ENCODE peak calls at places on chromosomes 4 and X, in seven cellular contexts. Z, D, R, O, C, L and B are unnamed samples.

GRCh38 chr4:83115656-83116285 is 1.2 kb upstream of the PLAC8 start:
- DNase-seq in Z (peak), D (no peak), R (no peak), O (no peak), C (no peak), L (no peak), B (no peak)

GRCh38 chr4:38788327-38788726 is 5.5 kb upstream of the TLR10 start:
- DNase-seq in Z (no peak), D (no peak), R (no peak), O (no peak), C (no peak), L (no peak), B (no peak)

GRCh38 chr4:55087016-55087929 is 38.1 kb downstream of the KDR start:
- DNase-seq in Z (no peak), D (no peak), R (no peak), O (no peak), C (peak), L (no peak), B (no peak)

GRCh38 chr4:173284463-173284862 is 49.7 kb downstream of the HMGB2 start:
- DNase-seq in Z (no peak), D (no peak), R (no peak), O (no peak), C (no peak), L (no peak), B (no peak)

GRCh38 chr4:73978886-73979285 is 2.9 kb downstream of the PF4 start:
- DNase-seq in Z (no peak), D (no peak), R (no peak), O (no peak), C (no peak), L (no peak), B (no peak)

GRCh38 chr4:69951602-69952001 is 13.9 kb downstream of the CSN2 start:
- DNase-seq in Z (no peak), D (no peak), R (no peak), O (no peak), C (no peak), L (no peak), B (no peak)

GRCh38 chr4:176949022-176949421 is 156.3 kb upstream of the VEGFC start:
- DNase-seq in Z (no peak), D (no peak), R (no peak), O (no peak), C (no peak), L (no peak), B (no peak)

GRCh38 chrX:136635235-136635634 is 12.7 kb upstream of the CD40LG start:
- DNase-seq in Z (no peak), D (peak), R (no peak), O (no peak), C (no peak), L (no peak), B (no peak)

GRCh38 chrX:78945186-78945912 is at the start of gene P2RY10:
- DNase-seq in Z (no peak), D (peak), R (no peak), O (no peak), C (no peak), L (no peak), B (no peak)

GRCh38 chr4:183444953-183445543 is 612 bp downstream of the CDKN2AIP start:
- DNase-seq in Z (no peak), D (no peak), R (no peak), O (no peak), C (peak), L (no peak), B (peak)

GRCh38 chrX:11474576-11474975 is 181.4 kb downstream of the AMELX start:
- DNase-seq in Z (no peak), D (no peak), R (no peak), O (no peak), C (no peak), L (no peak), B (no peak)

GRCh38 chr4:124144302-124144701 is 568.2 kb downstream of the ANKRD50 start:
- DNase-seq in Z (no peak), D (no peak), R (no peak), O (no peak), C (no peak), L (no peak), B (no peak)

GRCh38 chr4:14787894-14788293 is 214.4 kb upstream of the CPEB2 start:
- DNase-seq in Z (no peak), D (no peak), R (no peak), O (no peak), C (no peak), L (no peak), B (no peak)

GRCh38 chr4:53802500-53802899 is 211.2 kb upstream of the LNX1 start:
- DNase-seq in Z (no peak), D (no peak), R (no peak), O (no peak), C (no peak), L (no peak), B (no peak)

GRCh38 chr4:53804719-53805118 is 213.4 kb upstream of the LNX1 start:
- DNase-seq in Z (peak), D (peak), R (peak), O (peak), C (no peak), L (peak), B (peak)

GRCh38 chr4:53801373-53801772 is 210.1 kb upstream of the LNX1 start:
- DNase-seq in Z (no peak), D (no peak), R (no peak), O (no peak), C (no peak), L (no peak), B (no peak)

GRCh38 chr4:53805291-53805690 is 214.0 kb upstream of the LNX1 start:
- DNase-seq in Z (no peak), D (no peak), R (no peak), O (no peak), C (no peak), L (no peak), B (no peak)

DNA sequence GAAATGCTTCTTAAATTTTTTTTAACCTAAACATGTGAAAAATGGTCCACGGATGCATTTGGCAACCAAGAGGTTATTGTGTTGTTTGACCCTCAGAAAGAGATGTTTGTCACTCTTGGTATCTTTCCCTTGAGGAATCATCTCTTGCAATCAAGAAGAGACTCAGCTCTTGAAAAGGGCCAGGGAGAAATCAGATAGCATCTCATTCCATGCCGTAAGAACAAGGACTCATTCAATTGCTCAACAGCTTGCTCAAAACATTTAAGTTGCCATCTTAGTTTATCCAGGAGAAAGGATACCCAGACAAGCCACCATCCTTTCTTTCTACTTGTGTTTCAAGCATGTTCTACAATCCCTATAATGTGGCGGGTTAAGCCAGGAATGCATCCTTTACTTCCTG is 209.5 kb upstream of the LNX1 start:
- DNase-seq in Z (no peak), D (no peak), R (no peak), O (no peak), C (no peak), L (no peak), B (no peak)
- TF ChIP-seq JUND in Z (no peak), D (no peak), R (no peak), O (no peak), C (no peak), L (no peak), B (no peak)

DNA sequence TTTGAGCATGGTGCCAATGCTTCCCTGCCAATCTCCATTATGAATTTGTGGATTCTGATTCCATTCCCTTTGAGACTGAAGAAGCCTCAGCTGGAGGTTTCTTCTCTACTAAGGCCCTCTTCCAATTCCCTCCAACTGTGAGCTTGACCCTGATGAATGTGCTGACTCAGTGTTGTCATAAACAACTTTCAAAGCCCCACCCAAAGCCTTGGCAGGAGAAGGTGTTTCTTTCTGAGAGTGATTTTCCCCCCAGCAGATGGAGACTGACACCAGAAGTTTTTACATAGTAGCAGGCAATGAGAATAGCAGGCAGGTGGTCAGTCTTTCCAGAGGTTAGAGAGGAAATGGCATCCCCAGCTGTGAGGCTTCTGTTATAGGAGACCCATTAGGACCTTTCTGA is 53.1 kb downstream of the OCRL start:
- DNase-seq in Z (no peak), D (no peak), R (no peak), O (peak), C (no peak), L (no peak), B (no peak)
- TF ChIP-seq JUND in Z (no peak), D (no peak), R (no peak), O (no peak), C (no peak), L (no peak), B (no peak)

GRCh38 chr4:161320377-161320776 is 843.4 kb downstream of the FSTL5 start:
- DNase-seq in Z (peak), D (no peak), R (peak), O (peak), C (peak), L (peak), B (peak)
- TF ChIP-seq JUND in Z (no peak), D (no peak), R (no peak), O (no peak), C (no peak), L (no peak), B (no peak)

DNA sequence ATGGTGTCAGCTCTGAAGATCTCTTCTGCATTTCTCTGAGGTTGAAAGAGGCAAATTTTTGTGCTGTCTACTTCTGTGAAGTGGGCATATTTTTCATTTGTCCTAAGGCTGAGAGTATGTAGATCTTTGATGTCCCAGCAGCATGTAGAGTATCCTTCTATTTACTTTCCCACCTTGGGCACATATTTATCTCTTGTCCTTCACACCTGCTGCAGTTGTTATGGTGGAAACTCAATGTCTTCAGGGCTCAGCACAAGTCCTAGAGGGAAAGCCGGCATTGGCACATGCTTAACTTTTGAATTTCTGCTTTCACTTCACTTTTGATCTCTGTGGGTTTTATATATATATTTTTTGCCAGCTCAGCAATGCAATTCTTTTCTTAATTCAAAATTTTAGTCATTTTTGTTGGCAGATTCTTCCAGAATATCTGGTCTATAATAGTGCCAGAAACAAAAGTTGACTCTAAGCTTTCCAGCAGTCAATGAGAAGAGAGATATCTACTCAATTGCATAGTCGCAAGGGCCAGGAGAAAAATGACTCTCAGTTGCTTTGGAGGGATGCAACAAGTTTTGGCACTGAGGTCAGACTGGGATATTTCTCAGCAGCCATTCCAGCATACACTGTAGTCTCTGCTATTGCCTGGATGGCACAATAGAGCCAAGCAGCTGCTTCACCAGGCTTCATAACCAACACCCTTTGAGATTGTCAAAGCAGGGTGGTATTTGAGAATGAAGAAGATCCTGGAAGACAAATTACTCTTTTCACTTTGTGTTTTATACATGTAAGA is 127.8 kb upstream of the FAT1 start:
- DNase-seq in Z (no peak), D (no peak), R (no peak), O (no peak), C (no peak), L (no peak), B (no peak)
- TF ChIP-seq JUND in Z (no peak), D (no peak), R (no peak), O (no peak), C (no peak), L (no peak), B (no peak)

DNA sequence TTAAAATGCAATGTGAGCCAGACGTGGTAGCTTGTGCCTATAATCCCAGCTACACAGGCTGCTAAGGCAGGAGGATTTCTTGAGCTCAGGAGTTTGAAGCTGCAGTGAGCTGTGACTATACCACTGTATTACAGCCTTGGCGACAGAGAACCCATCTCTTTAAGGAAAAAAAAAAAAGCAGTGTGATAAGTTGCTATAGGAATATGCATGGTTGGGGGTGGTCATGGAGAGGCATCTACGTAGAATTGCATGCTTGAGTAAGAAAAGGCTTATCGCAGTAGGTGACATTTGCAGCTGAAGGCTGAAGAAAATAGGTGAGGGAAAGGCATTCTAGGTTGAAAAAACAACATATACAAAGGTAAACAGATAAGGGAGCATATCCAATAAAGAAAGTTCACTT is 4.1 kb downstream of the DIAPH2 start:
- DNase-seq in Z (no peak), D (no peak), R (no peak), O (no peak), C (no peak), L (no peak), B (no peak)
- TF ChIP-seq JUND in Z (no peak), D (no peak), R (no peak), O (no peak), C (no peak), L (no peak), B (no peak)

GRCh38 chrX:150649096-150649870 is 43.9 kb upstream of the MTMR1 start:
- DNase-seq in Z (no peak), D (no peak), R (no peak), O (no peak), C (no peak), L (no peak), B (no peak)
- TF ChIP-seq JUND in Z (no peak), D (no peak), R (no peak), O (no peak), C (peak), L (no peak), B (no peak)

GRCh38 chrX:120308558-120308957 is 2.7 kb downstream of the TMEM255A start:
- DNase-seq in Z (peak), D (no peak), R (no peak), O (no peak), C (no peak), L (no peak), B (no peak)

GRCh38 chrX:120308959-120309872 is 2.0 kb downstream of the TMEM255A start:
- DNase-seq in Z (no peak), D (peak), R (peak), O (no peak), C (peak), L (peak), B (no peak)

GRCh38 chrX:120311632-120312000 is 355 bp upstream of the TMEM255A start:
- DNase-seq in Z (no peak), D (no peak), R (no peak), O (no peak), C (no peak), L (no peak), B (no peak)

GRCh38 chrX:120309873-120310730 is 1.2 kb downstream of the TMEM255A start:
- DNase-seq in Z (no peak), D (no peak), R (no peak), O (no peak), C (peak), L (no peak), B (no peak)

DNA sequence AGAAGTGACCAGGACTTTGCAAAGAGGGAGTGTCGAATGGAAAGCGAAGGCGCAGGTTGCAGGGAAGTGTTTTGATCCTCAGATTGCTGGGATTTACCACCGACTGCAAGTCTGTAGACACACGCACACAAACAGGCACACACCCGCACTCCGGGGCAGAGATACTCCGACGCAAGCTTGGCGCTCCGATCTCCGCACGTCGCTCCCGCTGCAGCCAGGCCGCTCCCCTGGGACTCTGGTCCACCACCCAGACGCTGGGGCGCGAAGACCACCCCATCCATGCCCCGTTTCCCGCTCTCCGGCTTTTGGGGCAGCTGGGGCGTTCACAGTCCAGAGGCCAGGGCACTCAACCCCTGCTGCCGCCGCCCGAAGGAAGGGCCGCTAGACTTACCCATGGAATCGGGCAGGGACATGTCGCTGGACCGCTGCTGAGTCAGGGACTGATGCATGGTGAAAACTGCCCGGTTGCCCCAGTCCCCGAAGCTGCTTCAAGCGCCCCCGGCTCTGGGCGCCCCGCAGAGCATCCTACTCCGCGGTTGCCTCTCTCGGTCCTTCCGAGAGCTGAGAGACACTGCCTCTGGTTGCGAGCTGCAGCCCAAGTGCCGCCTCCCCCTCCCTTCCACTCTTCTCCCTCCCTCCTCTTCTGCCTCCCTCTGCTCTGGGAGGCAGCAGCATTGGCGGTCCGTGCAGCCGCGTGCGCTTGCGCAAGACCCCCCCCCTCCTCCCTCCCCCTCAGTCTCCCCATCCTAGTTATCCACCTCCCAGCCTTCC is at the start of gene TMEM255A:
- DNase-seq in Z (no peak), D (no peak), R (no peak), O (no peak), C (peak), L (no peak), B (no peak)
- TF ChIP-seq JUND in Z (no peak), D (no peak), R (no peak), O (no peak), C (no peak), L (no peak), B (no peak)

DNA sequence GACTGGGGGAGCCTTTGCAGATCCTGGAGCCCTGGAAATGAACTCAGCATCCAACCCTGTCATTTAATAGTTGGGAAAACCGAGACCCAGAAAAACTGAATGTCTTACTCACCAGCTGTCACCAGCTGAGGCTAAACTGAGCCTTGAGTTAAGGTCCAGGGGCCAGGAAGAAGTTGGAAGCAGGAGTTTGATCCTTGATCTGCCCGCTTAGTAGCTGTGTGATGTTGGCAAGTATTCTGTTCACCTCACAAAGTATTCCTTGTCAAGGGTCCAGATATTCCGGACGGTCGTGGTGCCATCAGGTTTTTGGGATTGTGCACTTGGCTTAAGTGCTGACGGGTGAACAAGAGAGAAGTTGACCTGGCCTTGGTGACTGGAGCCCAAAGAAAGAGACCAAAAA is 30.7 kb upstream of the PROM1 start:
- DNase-seq in Z (no peak), D (no peak), R (no peak), O (no peak), C (no peak), L (no peak), B (no peak)
- TF ChIP-seq JUND in Z (no peak), D (no peak), R (no peak), O (no peak), C (no peak), L (no peak), B (no peak)

GRCh38 chr4:169658970-169659735 is 38.8 kb downstream of the CLCN3 start:
- DNase-seq in Z (no peak), D (no peak), R (no peak), O (no peak), C (no peak), L (no peak), B (no peak)

GRCh38 chr4:169663402-169663801 is 43.0 kb downstream of the CLCN3 start:
- DNase-seq in Z (no peak), D (no peak), R (no peak), O (no peak), C (no peak), L (no peak), B (no peak)

GRCh38 chr4:169662226-169662625 is 41.8 kb downstream of the CLCN3 start:
- DNase-seq in Z (no peak), D (no peak), R (no peak), O (no peak), C (no peak), L (no peak), B (no peak)

GRCh38 chr4:169659736-169660670 is 39.6 kb downstream of the CLCN3 start:
- DNase-seq in Z (peak), D (peak), R (peak), O (peak), C (peak), L (peak), B (peak)

DNA sequence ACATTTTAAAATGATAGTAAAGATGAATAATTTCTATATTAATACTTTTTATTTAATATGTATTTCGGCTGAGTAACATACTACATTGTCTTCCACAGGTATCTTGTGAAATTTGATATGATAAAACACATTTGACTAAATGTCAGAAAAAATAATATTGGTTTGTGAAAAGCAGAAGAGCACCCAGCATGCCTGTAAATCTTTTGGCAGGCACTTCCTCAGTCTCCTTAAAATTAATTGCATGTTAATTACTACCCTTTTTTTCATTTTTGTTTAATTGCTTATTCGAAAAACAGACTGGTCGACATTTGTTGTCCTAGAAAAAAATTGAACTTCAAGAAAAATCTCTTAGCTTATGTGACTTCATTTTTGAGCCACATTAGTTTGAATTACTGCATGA is 40.6 kb downstream of the CLCN3 start:
- DNase-seq in Z (no peak), D (no peak), R (no peak), O (no peak), C (no peak), L (no peak), B (no peak)
- TF ChIP-seq JUND in Z (no peak), D (no peak), R (no peak), O (no peak), C (no peak), L (no peak), B (no peak)

DNA sequence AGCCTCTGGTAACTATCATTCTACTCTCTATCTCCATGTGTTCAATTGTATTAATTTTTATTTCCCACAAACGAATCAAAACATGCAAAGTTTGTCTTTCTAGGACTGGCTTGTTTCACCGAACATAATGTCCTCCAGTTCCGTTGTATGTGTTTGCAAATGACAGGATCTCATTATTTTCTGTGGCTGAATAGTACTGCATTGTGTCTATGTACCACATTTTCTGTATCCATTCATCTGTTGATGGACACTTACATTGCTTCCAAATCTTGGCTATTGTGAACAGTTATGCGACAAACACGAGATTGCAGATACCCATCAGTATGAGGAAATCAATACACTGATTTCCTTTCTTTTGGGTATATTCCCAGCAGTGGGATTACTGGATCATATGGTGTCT is 8.4 kb upstream of the LDOC1 start:
- DNase-seq in Z (no peak), D (no peak), R (no peak), O (no peak), C (no peak), L (no peak), B (no peak)
- TF ChIP-seq JUND in Z (no peak), D (no peak), R (no peak), O (no peak), C (no peak), L (no peak), B (no peak)